ENCODE peak calls at places on chromosome 9, in four cellular contexts. F is IMR-90, U is mesendoderm, W is H1. R is an unnamed sample.

GRCh38 chr9:111451570-111451969 is 32.6 kb downstream of the ECPAS start:
- DNase-seq in W (no peak), U (no peak), F (no peak), R (no peak)

GRCh38 chr9:72185561-72185960 is 36.3 kb downstream of the GDA start:
- DNase-seq in F (no peak), U (no peak), W (no peak), R (no peak)

GRCh38 chr9:21546949-21547348 is 64.8 kb upstream of the IFNE start:
- DNase-seq in U (no peak), F (no peak), W (no peak), R (no peak)

GRCh38 chr9:130936285-130937117 is 2.5 kb downstream of the FIBCD1 start:
- DNase-seq in U (peak), F (peak), W (peak), R (peak)

GRCh38 chr9:132945186-132946130 is 1.0 kb upstream of the TSC1 start:
- DNase-seq in U (peak), W (no peak), F (no peak), R (no peak)

GRCh38 chr9:83304686-83305085 is 233.5 kb downstream of the FRMD3 start:
- DNase-seq in F (peak), W (no peak), U (no peak), R (no peak)

GRCh38 chr9:117403403-117403811 is 11.4 kb downstream of the ASTN2 start:
- DNase-seq in F (no peak), W (no peak), U (peak), R (no peak)

GRCh38 chr9:119283118-119283794 is 86.0 kb downstream of the BRINP1 start:
- DNase-seq in U (peak), F (no peak), W (peak), R (peak)

GRCh38 chr9:101849102-101849707 is 110.8 kb upstream of the GRIN3A start:
- DNase-seq in U (no peak), F (no peak), W (no peak), R (no peak)

GRCh38 chr9:115551396-115551795 is 433.4 kb upstream of the TNC start:
- DNase-seq in F (peak), U (no peak), W (no peak), R (no peak)

GRCh38 chr9:69234683-69235082 is 60.6 kb downstream of the TJP2 start:
- DNase-seq in W (no peak), F (no peak), U (no peak), R (no peak)

GRCh38 chr9:34343090-34343489 is 13.7 kb downstream of the NUDT2 start:
- DNase-seq in F (no peak), U (no peak), W (no peak), R (no peak)

GRCh38 chr9:31140316-31140715 is 1244.1 kb upstream of the ACO1 start:
- DNase-seq in W (no peak), F (no peak), U (peak), R (no peak)

GRCh38 chr9:132411091-132411508 is 1.1 kb downstream of the CFAP77 start:
- DNase-seq in U (peak), W (peak), F (peak), R (peak)

GRCh38 chr9:33354651-33355211 is 47.6 kb downstream of the AQP7 start:
- DNase-seq in W (no peak), U (no peak), F (peak), R (no peak)

GRCh38 chr9:137460363-137461315 is 1.5 kb upstream of the NSMF start:
- DNase-seq in F (no peak), U (no peak), W (no peak), R (peak)

GRCh38 chr9:37423508-37423907 is 1.0 kb downstream of the GRHPR start:
- DNase-seq in W (no peak), U (no peak), F (no peak), R (no peak)

GRCh38 chr9:96459268-96460007 is 9.5 kb downstream of the HABP4 start:
- DNase-seq in F (peak), W (no peak), U (no peak), R (no peak)

GRCh38 chr9:106644661-106645060 is 218.3 kb upstream of the ZNF462 start:
- DNase-seq in W (no peak), U (no peak), F (no peak), R (no peak)

GRCh38 chr9:99353408-99353807 is 131.3 kb downstream of the SEC61B start:
- DNase-seq in F (peak), U (no peak), W (no peak), R (no peak)

GRCh38 chr9:89007041-89007440 is 15.8 kb downstream of the S1PR3 start:
- DNase-seq in W (no peak), F (no peak), U (no peak), R (no peak)

GRCh38 chr9:108207611-108208051 is 648.2 kb downstream of the ACTL7B start:
- DNase-seq in W (no peak), U (no peak), F (peak), R (no peak)

GRCh38 chr9:126885089-126885753 is 24.8 kb downstream of the ZBTB34 start:
- DNase-seq in U (no peak), W (no peak), F (peak), R (no peak)

DNA sequence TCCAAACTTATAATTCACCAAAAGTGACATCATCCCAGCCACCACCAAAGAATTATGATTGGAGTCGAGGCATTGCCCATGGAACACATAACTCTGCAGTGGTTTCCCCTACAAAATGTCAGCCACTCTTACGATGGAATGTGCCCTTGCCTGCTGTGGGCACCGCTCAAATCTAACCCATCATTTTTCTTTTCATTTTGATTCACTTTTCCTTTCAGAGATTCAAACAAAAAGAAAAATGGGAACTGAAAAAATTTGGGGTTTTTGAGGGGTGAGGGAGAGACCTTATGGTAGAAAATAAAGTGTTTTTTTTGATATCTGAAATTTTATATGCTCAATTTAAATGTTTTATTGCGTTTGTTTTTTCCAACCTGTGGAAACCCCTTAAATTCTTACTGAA is 28.1 kb downstream of the SMARCA2 start:
- DNase-seq in U (no peak), W (no peak), F (no peak), R (no peak)
- H4K5ac ChIP-seq in U (no peak), W (no peak), F (no peak), R (no peak)

GRCh38 chr9:128946945-128947422 is 419 bp downstream of the DOLK start:
- DNase-seq in F (peak), U (peak), W (no peak), R (no peak)
- H2BK120ac ChIP-seq in F (peak), U (no peak), W (no peak), R (no peak)

GRCh38 chr9:133986061-133986460 is 6.1 kb downstream of the VAV2 start:
- DNase-seq in U (no peak), F (no peak), W (no peak), R (no peak)

GRCh38 chr9:133981958-133982681 is 10.0 kb downstream of the VAV2 start:
- DNase-seq in F (no peak), W (no peak), U (peak), R (no peak)

GRCh38 chr9:133980864-133981588 is 11.1 kb downstream of the VAV2 start:
- DNase-seq in U (no peak), W (no peak), F (no peak), R (no peak)

GRCh38 chr9:133981589-133981957 is 10.6 kb downstream of the VAV2 start:
- DNase-seq in F (no peak), U (no peak), W (no peak), R (no peak)

DNA sequence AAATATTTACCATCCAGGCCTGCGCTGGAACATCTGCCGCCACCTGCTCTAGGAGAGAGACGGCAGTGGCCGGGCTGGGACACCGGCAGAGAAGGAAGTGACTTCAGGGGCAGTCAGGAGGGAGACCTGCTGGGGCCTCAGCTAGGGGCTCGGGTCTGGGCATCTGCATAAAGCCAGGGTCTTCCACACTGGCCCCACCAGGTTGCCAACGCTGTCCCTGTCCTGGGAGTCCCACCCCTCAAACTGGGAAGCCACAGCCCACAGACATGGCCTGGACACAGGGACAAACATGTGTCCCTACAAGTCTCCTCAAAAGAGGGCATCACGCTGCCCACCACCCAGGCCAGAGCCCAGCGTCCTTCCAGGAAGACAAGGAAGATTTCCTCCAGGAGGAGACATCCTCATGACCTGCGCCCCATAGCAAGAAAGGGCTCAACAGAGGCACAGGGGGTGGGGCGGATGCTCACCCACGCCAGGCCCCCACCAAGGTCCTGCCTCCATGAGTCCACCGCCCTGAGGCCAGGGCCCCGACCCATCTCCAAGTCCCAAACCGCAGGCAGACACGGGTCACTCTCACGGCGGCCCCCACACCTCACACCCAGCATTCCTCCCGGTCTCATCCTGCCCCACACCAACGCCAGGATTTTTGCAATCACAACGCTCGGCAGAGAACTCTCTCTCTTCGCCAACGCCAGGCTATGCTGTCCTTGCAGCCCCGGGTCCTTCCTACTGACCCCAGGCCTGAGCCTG is 9.0 kb downstream of the VAV2 start:
- DNase-seq in U (no peak), F (no peak), W (no peak), R (no peak)
- H4K5ac ChIP-seq in U (no peak), F (no peak), W (no peak), R (no peak)

DNA sequence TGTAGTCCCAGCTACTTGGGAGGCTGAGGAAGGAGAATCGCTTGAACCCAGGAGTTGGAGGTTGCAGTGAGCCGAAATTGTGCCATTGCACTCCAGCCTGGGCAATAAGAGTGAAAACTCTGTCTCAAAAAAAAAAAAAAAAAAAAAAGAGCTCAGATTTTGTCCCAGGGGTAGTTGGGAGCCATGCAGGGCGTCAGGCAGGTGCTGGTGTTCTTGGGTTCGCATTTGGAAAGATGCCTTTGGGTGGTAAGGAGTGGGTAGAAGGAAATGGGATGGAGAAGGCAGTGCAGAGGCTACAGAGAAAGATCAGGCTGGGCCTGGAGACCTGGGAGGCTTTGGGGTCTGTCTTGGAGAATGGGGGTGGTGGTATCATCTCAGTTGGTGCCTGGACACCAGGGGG is 23.9 kb downstream of the ADGRD2 start:
- DNase-seq in U (no peak), W (no peak), F (no peak), R (no peak)
- H2BK120ac ChIP-seq in U (no peak), W (no peak), F (no peak), R (no peak)

GRCh38 chr9:123651273-123651672 is 278.7 kb downstream of the DENND1A start:
- DNase-seq in F (no peak), U (no peak), W (no peak), R (no peak)
- H4K5ac ChIP-seq in F (no peak), U (no peak), W (no peak), R (no peak)

DNA sequence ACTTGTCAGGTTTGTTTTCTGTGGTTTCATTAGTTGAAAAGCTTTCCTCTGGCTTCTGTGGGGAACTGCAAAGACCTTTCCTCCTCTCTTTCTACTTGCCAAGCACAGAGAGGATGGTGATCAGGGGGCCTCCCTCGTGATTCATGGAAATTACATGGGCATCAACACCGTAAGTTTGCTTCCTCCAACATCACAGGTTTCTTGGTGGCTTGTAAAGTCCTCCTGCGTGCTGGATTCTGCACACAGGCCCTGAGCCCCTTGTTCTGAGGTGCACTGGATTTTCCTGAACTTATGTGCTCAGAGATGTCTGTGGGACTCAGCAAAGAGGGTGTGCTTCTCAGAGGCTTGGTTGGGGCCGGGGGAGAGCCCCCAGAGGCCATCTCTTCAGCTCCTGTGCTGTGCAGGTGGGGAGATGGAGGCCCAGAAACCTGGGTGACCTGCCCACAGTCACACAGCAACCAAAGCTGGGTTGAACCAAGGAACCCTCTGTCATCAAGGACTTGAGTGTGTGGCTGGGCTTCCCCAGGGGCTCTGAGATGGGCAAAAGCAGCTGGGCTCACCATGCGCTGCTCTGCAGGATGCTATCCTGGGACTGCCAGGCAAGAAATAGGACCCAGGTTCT is 36.5 kb downstream of the RGS3 start:
- DNase-seq in U (no peak), W (no peak), F (no peak), R (no peak)
- H2BK120ac ChIP-seq in U (no peak), W (peak), F (no peak), R (no peak)

GRCh38 chr9:18531127-18531526 is 57.2 kb downstream of the ADAMTSL1 start:
- DNase-seq in F (peak), U (peak), W (no peak), R (no peak)

GRCh38 chr9:18526686-18527085 is 52.7 kb downstream of the ADAMTSL1 start:
- DNase-seq in F (no peak), U (peak), W (no peak), R (no peak)
- H4K5ac ChIP-seq in F (no peak), U (no peak), W (no peak), R (no peak)

GRCh38 chr9:135980926-135981630 is 19.9 kb upstream of the UBAC1 start:
- DNase-seq in W (no peak), U (no peak), F (no peak), R (no peak)
- H2BK120ac ChIP-seq in W (no peak), U (no peak), F (no peak), R (no peak)

GRCh38 chr9:6873862-6874261 is 116.1 kb downstream of the KDM4C start:
- DNase-seq in U (no peak), F (peak), W (no peak), R (no peak)

GRCh38 chr9:6877671-6878161 is 119.9 kb downstream of the KDM4C start:
- DNase-seq in F (peak), W (no peak), U (peak), R (no peak)

GRCh38 chr9:6870650-6871477 is 113.1 kb downstream of the KDM4C start:
- DNase-seq in U (peak), W (no peak), F (no peak), R (no peak)

DNA sequence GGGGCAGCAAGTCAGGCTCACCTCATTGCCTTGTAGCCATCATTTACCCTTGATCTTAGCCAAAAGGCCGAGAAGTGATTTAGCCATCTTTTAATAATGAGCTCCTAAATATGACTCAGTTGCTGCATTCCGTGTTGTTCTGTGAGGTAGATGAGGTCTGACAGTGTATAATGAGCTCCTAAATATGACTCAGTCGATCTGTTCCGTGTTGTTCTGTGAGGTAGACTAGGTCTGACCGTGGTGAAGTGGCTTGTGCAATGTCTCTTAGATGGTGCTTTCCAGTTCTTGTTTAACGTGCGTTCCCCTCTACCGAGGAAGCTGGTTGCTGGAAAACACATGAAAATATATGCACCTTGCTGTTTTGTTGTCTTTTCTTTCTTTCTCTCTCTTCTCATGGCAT is 118.4 kb downstream of the KDM4C start:
- DNase-seq in F (peak), U (no peak), W (no peak), R (no peak)
- H4K5ac ChIP-seq in F (no peak), U (no peak), W (no peak), R (no peak)